ENCODE peak calls at places on chromosomes 2 and 18, in six cellular contexts. L is HepG2; E is A549; M is left lung; V is pancreas; X is activated CD4-positive, alpha-beta T cell treated with anti-CD3 and anti-CD28 coated beads for 36 hours. Y is an unnamed sample.

GRCh38 chr2:238939074-238939473 is 91.2 kb downstream of the TWIST2 start:
- ATAC-seq in L (no peak), E (no peak), M (peak), V (peak), X (no peak), Y (no peak)

GRCh38 chr2:60054571-60055340 is 498.7 kb downstream of the BCL11A start:
- ATAC-seq in L (no peak), E (no peak), M (no peak), V (peak), X (no peak), Y (no peak)

GRCh38 chr2:218894168-218895157 is 13.8 kb downstream of the WNT10A start:
- ATAC-seq in L (no peak), E (no peak), M (no peak), V (no peak), X (no peak), Y (no peak)

GRCh38 chr2:10412380-10412779 is 35.7 kb downstream of the ODC1 start:
- ATAC-seq in L (peak), E (no peak), M (no peak), V (no peak), X (no peak), Y (no peak)

GRCh38 chr2:172084484-172084733 is 898 bp upstream of the DLX1 start:
- ATAC-seq in L (peak), E (no peak), M (no peak), V (no peak), X (no peak), Y (no peak)

GRCh38 chr2:167827352-167828097 is 419.9 kb downstream of the STK39 start:
- ATAC-seq in L (peak), E (no peak), M (peak), V (peak), X (no peak), Y (no peak)

GRCh38 chr2:46296840-46297545 is at the start of gene EPAS1:
- ATAC-seq in L (peak), E (peak), M (peak), V (peak), X (peak), Y (peak)

GRCh38 chr2:233142355-233142897 is 82.3 kb downstream of the INPP5D start:
- ATAC-seq in L (no peak), E (no peak), M (peak), V (no peak), X (peak), Y (peak)

GRCh38 chr18:58209326-58209725 is 165.3 kb downstream of the NEDD4L start:
- ATAC-seq in L (no peak), E (no peak), M (no peak), V (no peak), X (no peak), Y (no peak)

GRCh38 chr2:9558948-9559381 is 3.3 kb upstream of the ADAM17 start:
- ATAC-seq in L (no peak), E (peak), M (peak), V (no peak), X (no peak), Y (no peak)

GRCh38 chr2:241189093-241189855 is 797 bp downstream of the ANO7 start:
- ATAC-seq in L (peak), E (no peak), M (no peak), V (no peak), X (no peak), Y (no peak)

GRCh38 chr2:197167608-197168287 is 142.8 kb downstream of the ANKRD44 start:
- ATAC-seq in L (no peak), E (no peak), M (no peak), V (no peak), X (peak), Y (no peak)

GRCh38 chr2:30798536-30798991 is 8.7 kb downstream of the CAPN13 start:
- ATAC-seq in L (no peak), E (no peak), M (no peak), V (peak), X (peak), Y (peak)

GRCh38 chr18:50190236-50190635 is 4.7 kb downstream of the MYO5B start:
- ATAC-seq in L (no peak), E (no peak), M (no peak), V (no peak), X (peak), Y (no peak)

GRCh38 chr2:39545957-39546356 is 108.9 kb upstream of the MAP4K3 start:
- ATAC-seq in L (no peak), E (no peak), M (no peak), V (no peak), X (no peak), Y (no peak)

GRCh38 chr2:130828461-130828860 is 8.3 kb upstream of the ARHGEF4 start:
- ATAC-seq in L (no peak), E (no peak), M (no peak), V (no peak), X (no peak), Y (no peak)

GRCh38 chr2:141062443-141062842 is 1068.4 kb downstream of the LRP1B start:
- ATAC-seq in L (no peak), E (no peak), M (no peak), V (peak), X (no peak), Y (no peak)

GRCh38 chr2:74186038-74186437 is 7.4 kb upstream of the MOB1A start:
- ATAC-seq in L (no peak), E (no peak), M (peak), V (no peak), X (peak), Y (peak)

GRCh38 chr2:241645056-241645914 is 7.8 kb downstream of the ATG4B start:
- ATAC-seq in L (peak), E (peak), M (no peak), V (no peak), X (no peak), Y (no peak)

GRCh38 chr2:138689705-138690104 is 90.5 kb downstream of the NXPH2 start:
- ATAC-seq in L (no peak), E (no peak), M (no peak), V (no peak), X (peak), Y (peak)

GRCh38 chr2:160270571-160271113 is 70.6 kb upstream of the ITGB6 start:
- ATAC-seq in L (peak), E (peak), M (peak), V (peak), X (no peak), Y (no peak)

GRCh38 chr2:218618102-218618860 is 10.6 kb downstream of the PLCD4 start:
- ATAC-seq in L (peak), E (no peak), M (no peak), V (no peak), X (no peak), Y (no peak)

GRCh38 chr2:63058742-63059433 is 8.3 kb downstream of the OTX1 start:
- ATAC-seq in L (peak), E (no peak), M (peak), V (peak), X (no peak), Y (no peak)

GRCh38 chr2:42999391-42999811 is 207.0 kb upstream of the HAAO start:
- ATAC-seq in L (peak), E (peak), M (no peak), V (peak), X (no peak), Y (no peak)

GRCh38 chr2:103808814-103809213 is 1045.1 kb upstream of the POU3F3 start:
- ATAC-seq in L (no peak), E (no peak), M (no peak), V (no peak), X (no peak), Y (no peak)

GRCh38 chr2:11430729-11431128 is 35.2 kb downstream of the E2F6 start:
- ATAC-seq in L (no peak), E (no peak), M (no peak), V (no peak), X (no peak), Y (no peak)

GRCh38 chr2:164655750-164656149 is 34.5 kb upstream of the GRB14 start:
- ATAC-seq in L (no peak), E (peak), M (no peak), V (no peak), X (no peak), Y (no peak)

GRCh38 chr2:152051373-152051893 is 47.4 kb downstream of the CACNB4 start:
- ATAC-seq in L (no peak), E (no peak), M (no peak), V (no peak), X (no peak), Y (peak)

GRCh38 chr2:7773362-7773973 is 856.3 kb downstream of the RNF144A start:
- ATAC-seq in L (no peak), E (no peak), M (peak), V (peak), X (peak), Y (peak)

GRCh38 chr2:45585267-45585861 is 25.7 kb downstream of the SRBD1 start:
- ATAC-seq in L (peak), E (peak), M (peak), V (peak), X (no peak), Y (no peak)